ENCODE peak calls at places on chromosomes 11 and 22, in four cellular contexts. E is nephron progenitor cell, H is dorsolateral prefrontal cortex, M is astrocyte of the spinal cord. Y is an unnamed sample.

GRCh38 chr22:43867839-43868652 is 5.7 kb upstream of the SULT4A1 start:
- DNase-seq in E (peak), H (no peak), M (peak), Y (peak)

GRCh38 chr11:73189315-73189714 is 28.8 kb upstream of the P2RY2 start:
- DNase-seq in E (no peak), H (no peak), M (no peak), Y (no peak)

GRCh38 chr22:27241430-27242110 is 560.0 kb downstream of the MN1 start:
- DNase-seq in E (peak), H (no peak), M (peak), Y (no peak)

GRCh38 chr22:31263896-31264295 is 28.4 kb downstream of the PIK3IP1 start:
- DNase-seq in E (no peak), H (no peak), M (no peak), Y (no peak)

GRCh38 chr11:15901046-15901445 is 455.3 kb downstream of the SOX6 start:
- DNase-seq in E (peak), H (no peak), M (no peak), Y (no peak)

GRCh38 chr11:47691979-47692378 is 23.2 kb downstream of the AGBL2 start:
- DNase-seq in E (no peak), H (no peak), M (no peak), Y (no peak)

GRCh38 chr11:12944889-12945288 is 64.2 kb upstream of the RASSF10 start:
- DNase-seq in E (no peak), H (no peak), M (no peak), Y (no peak)

GRCh38 chr11:101686514-101686913 is 102.7 kb upstream of the TRPC6 start:
- DNase-seq in E (no peak), H (no peak), M (peak), Y (no peak)

GRCh38 chr11:116166788-116167465 is 605.9 kb downstream of the BUD13 start:
- DNase-seq in E (no peak), H (no peak), M (no peak), Y (no peak)

GRCh38 chr11:121721961-121722360 is 269.2 kb upstream of the SORL1-AS1 start:
- DNase-seq in E (no peak), H (peak), M (no peak), Y (no peak)

GRCh38 chr11:7143908-7144307 is 55.1 kb downstream of the RBMXL2 start:
- DNase-seq in E (no peak), H (no peak), M (peak), Y (peak)
- TF ChIP-seq CTCF in E (peak), H (peak), M (no peak), Y (peak)

GRCh38 chr11:76415073-76415472 is 29.7 kb upstream of the EMSY start:
- DNase-seq in E (no peak), H (no peak), M (no peak), Y (no peak)

GRCh38 chr11:76424379-76424778 is 20.4 kb upstream of the EMSY start:
- DNase-seq in E (no peak), H (no peak), M (no peak), Y (no peak)

GRCh38 chr11:76424891-76425290 is 19.9 kb upstream of the EMSY start:
- DNase-seq in E (no peak), H (no peak), M (no peak), Y (no peak)

GRCh38 chr11:76419896-76420295 is 24.9 kb upstream of the EMSY start:
- DNase-seq in E (no peak), H (no peak), M (no peak), Y (no peak)
- TF ChIP-seq CTCF in E (no peak), H (no peak), M (peak), Y (peak)

GRCh38 chr11:5317301-5317700 is 6.8 kb downstream of the OR51B2 start:
- DNase-seq in E (no peak), H (no peak), M (no peak), Y (no peak)
- TF ChIP-seq CTCF in E (no peak), H (no peak), M (no peak), Y (peak)

GRCh38 chr11:34719303-34719848 is 98.5 kb downstream of the EHF start:
- DNase-seq in E (no peak), H (no peak), M (no peak), Y (no peak)

GRCh38 chr11:34727228-34727737 is 106.4 kb downstream of the EHF start:
- DNase-seq in E (no peak), H (no peak), M (no peak), Y (no peak)

GRCh38 chr11:34721646-34722045 is 100.8 kb downstream of the EHF start:
- DNase-seq in E (no peak), H (no peak), M (peak), Y (no peak)

GRCh38 chr11:34728609-34729008 is 107.7 kb downstream of the EHF start:
- DNase-seq in E (no peak), H (no peak), M (no peak), Y (no peak)

GRCh38 chr11:34724973-34725372 is 104.1 kb downstream of the EHF start:
- DNase-seq in E (no peak), H (no peak), M (no peak), Y (no peak)
- TF ChIP-seq CTCF in E (no peak), H (no peak), M (no peak), Y (no peak)

DNA sequence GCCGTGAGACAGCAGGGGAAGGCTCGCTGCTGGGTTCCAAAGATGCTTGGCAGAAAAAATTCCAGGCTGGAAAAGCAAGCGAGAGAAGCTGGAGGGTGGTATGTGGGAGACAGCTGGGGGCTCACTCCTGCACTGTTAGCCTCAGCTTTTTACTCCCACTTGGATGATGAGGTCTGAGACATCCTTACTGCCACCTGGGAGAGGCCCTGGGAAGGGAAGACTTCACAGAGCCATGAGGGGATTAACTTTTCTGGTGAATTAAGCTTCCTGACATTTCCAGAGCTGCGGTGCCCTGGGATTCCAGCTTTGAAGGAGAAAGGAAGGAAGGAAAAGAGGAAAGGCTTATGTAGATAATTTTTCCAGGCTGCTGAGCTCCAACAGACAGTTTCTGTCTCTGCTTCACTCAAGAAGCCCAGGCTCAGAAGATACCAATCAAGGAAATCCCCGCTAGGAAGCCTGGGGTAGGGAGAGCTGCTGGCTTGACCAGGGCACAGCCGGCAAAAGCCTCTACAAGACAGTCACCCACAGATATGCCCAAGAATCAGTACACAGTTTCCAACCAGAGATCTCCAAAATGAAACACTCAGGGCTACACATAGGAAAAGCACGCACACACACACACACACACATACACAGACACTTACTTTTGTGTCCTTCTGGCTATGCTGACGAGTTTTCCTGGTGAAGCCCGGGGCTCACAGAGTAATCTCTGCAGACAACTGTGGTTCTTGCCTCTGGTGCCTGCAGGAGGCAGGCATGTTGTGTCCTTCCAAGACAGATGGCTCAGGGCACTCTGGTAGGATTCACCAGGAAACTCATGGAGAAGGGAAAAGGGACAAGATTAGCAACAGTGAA is 907 bp downstream of the MCHR1 start:
- DNase-seq in E (no peak), H (no peak), M (no peak), Y (peak)
- TF ChIP-seq CTCF in E (no peak), H (no peak), M (peak), Y (no peak)

Y was measured in HFFc6.